ENCODE peak calls at places on chromosomes 1 and 21, in six cellular contexts. Y is ascending aorta, X is A549, W is IMR-90, O is astrocyte, K is kidney. R is an unnamed sample.

GRCh38 chr1:84698151-84698651 is 7.9 kb upstream of the SSX2IP start:
- DNase-seq in Y (no peak), X (no peak), W (peak; percentile 94), O (peak; percentile 90), K (no peak), R (peak; percentile 75)

GRCh38 chr1:236480758-236481436 is 42.9 kb upstream of the LGALS8 start:
- DNase-seq in Y (no peak), X (no peak), W (no peak), O (no peak), K (no peak), R (no peak)

GRCh38 chr21:42636535-42636914 is 16.9 kb upstream of the PDE9A start:
- DNase-seq in Y (no peak), X (no peak), W (peak; percentile 61), O (peak; percentile 12), K (no peak), R (no peak)

GRCh38 chr1:196056966-196057365 is 551.3 kb downstream of the KCNT2 start:
- DNase-seq in Y (no peak), X (no peak), W (no peak), O (no peak), K (no peak), R (no peak)

GRCh38 chr1:31412732-31413404 is at the start of gene SERINC2:
- DNase-seq in Y (no peak), X (peak; percentile 28), W (no peak), O (no peak), K (peak; percentile 82), R (no peak)

GRCh38 chr1:180213401-180214177 is 16.5 kb upstream of the LHX4 start:
- DNase-seq in Y (no peak), X (peak; percentile 69), W (no peak), O (no peak), K (no peak), R (no peak)

GRCh38 chr1:24139846-24140425 is 3.0 kb downstream of the IL22RA1 start:
- DNase-seq in Y (no peak), X (no peak), W (no peak), O (no peak), K (peak; percentile 8), R (no peak)

GRCh38 chr21:43600642-43601397 is 58.5 kb downstream of the HSF2BP start:
- DNase-seq in Y (no peak), X (no peak), W (peak; percentile 95), O (peak; percentile 98), K (no peak), R (peak; percentile 84)

GRCh38 chr21:42644223-42645208 is 8.9 kb upstream of the PDE9A start:
- DNase-seq in Y (no peak), X (no peak), W (peak; percentile 73), O (peak; percentile 8), K (peak; percentile 53), R (no peak)

GRCh38 chr1:25083481-25084345 is 148.6 kb downstream of the SYF2 start:
- DNase-seq in Y (no peak), X (no peak), W (no peak), O (no peak), K (no peak), R (no peak)

GRCh38 chr1:27563407-27564263 is 40.3 kb downstream of the AHDC1 start:
- DNase-seq in Y (peak; percentile 87), X (peak; percentile 39), W (peak; percentile 46), O (peak; percentile 39), K (peak; percentile 87), R (no peak)

GRCh38 chr1:165943198-165943597 is 115.8 kb downstream of the UCK2 start:
- DNase-seq in Y (no peak), X (peak; percentile 15), W (no peak), O (no peak), K (no peak), R (no peak)

GRCh38 chr1:62593825-62594394 is 3.4 kb upstream of the ANGPTL3 start:
- DNase-seq in Y (no peak), X (no peak), W (peak; percentile 20), O (no peak), K (no peak), R (no peak)

GRCh38 chr1:228450200-228450599 is 33.5 kb upstream of the TRIM17 start:
- DNase-seq in Y (no peak), X (no peak), W (no peak), O (no peak), K (no peak), R (no peak)

GRCh38 chr1:155688318-155689121 is at the start of the genes DAP3 and YY1AP1:
- DNase-seq in Y (peak; percentile 94), X (peak; percentile 90), W (peak; percentile 85), O (peak; percentile 79), K (peak; percentile 98), R (peak; percentile 55)

GRCh38 chr1:155695107-155695506 is 6.2 kb downstream of the DAP3 start:
- DNase-seq in Y (no peak), X (no peak), W (no peak), O (no peak), K (no peak), R (no peak)

GRCh38 chr1:155695608-155696007 is 6.7 kb downstream of the DAP3 start:
- DNase-seq in Y (no peak), X (no peak), W (no peak), O (no peak), K (no peak), R (no peak)

GRCh38 chr1:155694167-155694566 is 5.3 kb downstream of the DAP3 start:
- DNase-seq in Y (no peak), X (no peak), W (no peak), O (no peak), K (no peak), R (no peak)

GRCh38 chr1:155691992-155692528 is 3.2 kb downstream of the DAP3 start:
- DNase-seq in Y (no peak), X (no peak), W (no peak), O (no peak), K (no peak), R (no peak)
- H3K9me3 ChIP-seq in Y (no peaks in the 10 kb centered on the region), X (no peaks in the 10 kb centered on the region), W (no peaks in the 10 kb centered on the region), O (no peaks in the 10 kb centered on the region), K (no peaks in the 10 kb centered on the region), R (peaks cover 2% of the 10 kb centered on the region)

GRCh38 chr1:202708456-202709275 is 1.6 kb downstream of the SYT2 start:
- DNase-seq in Y (no peak), X (no peak), W (no peak), O (no peak), K (no peak), R (no peak)

GRCh38 chr1:202706851-202707250 is 3.4 kb downstream of the SYT2 start:
- DNase-seq in Y (no peak), X (no peak), W (no peak), O (no peak), K (no peak), R (no peak)

GRCh38 chr1:202710070-202711025 is at the start of gene SYT2:
- DNase-seq in Y (no peak), X (peak; percentile 34), W (no peak), O (no peak), K (peak; percentile 82), R (no peak)

GRCh38 chr1:202711949-202712635 is 1.8 kb upstream of the SYT2 start:
- DNase-seq in Y (peak; percentile 46), X (no peak), W (no peak), O (no peak), K (no peak), R (no peak)

DNA sequence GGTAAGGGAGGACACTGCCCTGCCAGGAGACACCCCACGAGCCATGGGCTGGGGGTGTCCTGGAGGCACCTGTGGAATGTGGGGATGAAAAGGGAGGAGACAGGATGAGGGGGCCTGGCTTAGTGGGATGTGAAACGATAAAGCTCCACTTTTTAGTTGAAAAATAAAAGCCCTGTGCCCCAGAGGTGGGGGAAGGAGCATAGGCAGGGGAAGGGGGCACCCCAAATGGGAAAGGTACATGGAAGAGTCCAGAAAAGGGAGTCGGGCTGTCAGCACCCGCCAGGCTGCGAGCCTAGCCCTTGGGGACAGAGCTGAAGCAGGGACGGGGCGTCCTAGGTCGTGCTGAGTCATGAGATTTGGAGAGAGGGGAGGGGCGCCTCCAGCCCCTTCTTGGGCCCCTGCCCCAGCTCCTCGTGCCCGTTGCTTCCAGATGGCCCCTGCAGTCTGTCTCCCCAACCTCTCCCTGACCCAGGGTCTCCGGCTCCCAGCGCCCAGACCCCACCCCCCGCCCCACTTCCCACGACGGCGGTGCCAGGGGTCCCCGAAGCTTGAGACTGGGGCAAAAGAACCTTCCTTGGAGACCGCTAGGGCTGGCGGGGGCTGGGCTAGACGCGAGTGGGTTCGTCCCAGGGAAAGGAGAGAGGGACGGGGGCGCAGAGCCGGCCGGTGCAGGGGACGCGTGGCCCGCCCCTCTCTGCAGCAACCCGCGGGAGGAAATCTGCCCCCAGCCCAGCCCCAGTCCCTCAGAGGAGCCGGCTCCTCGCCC is 795 bp downstream of the SYT2 start:
- DNase-seq in Y (no peak), X (no peak), W (no peak), O (no peak), K (no peak), R (no peak)
- H3K4me3 ChIP-seq in Y (peak overlapping the region; percentile 55), X (peak overlapping the region; percentile 52), W (no peak overlapping the region), O (no peak overlapping the region), K (no peak overlapping the region), R (no peak overlapping the region)

DNA sequence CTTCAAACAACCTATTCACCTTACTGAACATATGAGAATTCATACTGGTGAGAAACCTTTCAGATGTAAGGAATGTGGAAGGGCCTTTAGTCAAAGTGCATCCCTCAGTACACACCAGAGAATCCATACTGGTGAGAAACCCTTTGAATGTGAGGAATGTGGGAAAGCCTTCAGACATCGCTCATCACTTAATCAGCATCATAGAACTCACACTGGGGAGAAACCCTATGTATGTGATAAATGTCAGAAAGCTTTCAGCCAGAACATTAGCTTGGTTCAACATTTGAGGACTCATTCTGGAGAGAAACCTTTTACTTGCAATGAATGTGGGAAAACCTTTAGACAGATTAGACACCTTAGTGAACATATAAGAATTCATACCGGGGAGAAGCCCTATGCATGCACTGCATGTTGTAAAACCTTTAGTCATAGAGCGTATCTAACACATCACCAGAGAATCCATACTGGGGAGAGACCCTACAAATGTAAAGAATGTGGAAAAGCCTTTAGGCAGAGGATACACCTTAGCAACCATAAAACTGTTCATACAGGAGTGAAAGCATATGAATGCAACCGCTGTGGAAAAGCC is 13.2 kb upstream of the EXO5 start:
- DNase-seq in Y (no peak), X (no peak), W (no peak), O (peak; percentile 8), K (no peak), R (no peak)
- H3K9me3 ChIP-seq in Y (peaks cover 43% of the 10 kb centered on the region), X (peaks cover 51% of the 10 kb centered on the region), W (peaks cover 46% of the 10 kb centered on the region), O (peaks cover 27% of the 10 kb centered on the region), K (peaks cover 53% of the 10 kb centered on the region), R (peaks cover 44% of the 10 kb centered on the region)

DNA sequence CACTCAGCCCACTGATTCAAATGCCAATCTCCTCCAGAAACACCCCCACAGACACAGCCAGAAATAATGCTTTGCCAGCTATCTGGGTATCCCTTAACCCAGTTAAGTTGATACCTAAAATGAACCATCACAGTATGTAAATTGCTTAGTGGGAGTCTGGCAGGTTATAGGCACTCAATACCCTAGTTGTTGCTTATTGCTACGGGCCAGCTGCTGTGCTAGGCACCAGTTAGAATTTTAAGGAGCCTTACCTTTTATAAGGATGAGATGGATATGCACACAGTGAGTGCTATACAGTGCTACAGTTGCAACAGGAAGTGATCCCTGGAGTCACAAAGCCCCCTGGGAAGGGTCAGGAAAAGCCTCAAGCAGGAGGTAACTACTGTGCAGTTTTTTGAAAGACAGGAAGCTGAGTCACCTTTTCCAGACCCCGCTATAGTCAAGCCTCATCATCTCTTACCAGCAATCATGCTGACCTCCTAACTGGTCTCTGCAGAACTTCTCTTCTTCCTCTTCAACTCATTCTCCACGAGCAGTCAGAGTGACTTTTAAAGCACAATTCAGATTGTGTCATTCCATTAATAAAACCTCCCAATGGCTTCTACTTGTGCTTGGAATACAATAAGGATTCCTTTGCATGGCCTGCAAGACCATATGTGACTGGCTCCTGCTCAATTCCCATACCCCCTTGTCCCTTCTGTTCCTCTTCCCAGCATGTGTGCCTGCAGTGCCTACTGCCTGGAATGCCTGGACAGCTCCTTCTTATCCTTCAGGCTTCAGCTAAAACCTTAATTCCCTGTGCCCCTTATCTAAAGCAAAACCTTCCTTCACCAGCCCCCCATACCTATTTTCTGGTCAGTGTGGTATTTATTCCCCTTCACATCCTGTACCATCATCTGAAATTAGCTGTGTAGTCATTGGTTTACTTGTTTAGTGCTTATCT is 10.4 kb upstream of the TLR5 start:
- DNase-seq in Y (no peak), X (no peak), W (peak; percentile 41), O (peak; percentile 51), K (no peak), R (no peak)
- H3K4me3 ChIP-seq in Y (no peak overlapping the region), X (no peak overlapping the region), W (no peak overlapping the region), O (no peak overlapping the region), K (no peak overlapping the region), R (no peak overlapping the region)

R was measured in AG04450.